ENCODE peak calls at places on chromosomes 16 and 17, in six cellular contexts. W is stomach; N is upper lobe of left lung; Z is spleen; X is uterus; V is CD8-positive, alpha-beta T cell. U is an unnamed sample. For H3K9me3 and H3K27me3, the result is how much of the 10 kb centered on the place peaks cover.

GRCh38 chr17:56707312-56708219 is 114.1 kb downstream of the NOG start:
- DNase-seq in N (no peak), V (no peak), W (no peak), Z (no peak), X (no peak), U (no peak)

GRCh38 chr17:29019475-29020181 is 13.8 kb upstream of the SEZ6 start:
- DNase-seq in Z (no peak), N (no peak), W (peak), X (no peak), V (no peak), U (no peak)

GRCh38 chr16:87227651-87228015 is 89.6 kb downstream of the C16orf95 start:
- DNase-seq in N (no peak), Z (no peak), W (no peak), V (no peak), X (no peak), U (no peak)

GRCh38 chr17:5533486-5534315 is 47.3 kb downstream of the MIS12 start:
- DNase-seq in Z (no peak), N (no peak), V (no peak), W (no peak), X (no peak), U (no peak)

GRCh38 chr16:14502932-14503741 is 126.9 kb downstream of the PARN start:
- DNase-seq in Z (no peak), V (no peak), N (no peak), W (no peak), X (no peak), U (no peak)

GRCh38 chr16:47612711-47613110 is 151.6 kb downstream of the PHKB start:
- DNase-seq in N (no peak), X (no peak), Z (no peak), V (no peak), W (no peak), U (no peak)

GRCh38 chr16:61148930-61149329 is 887.3 kb downstream of the CDH8 start:
- DNase-seq in W (no peak), X (no peak), V (no peak), N (no peak), Z (no peak), U (no peak)

GRCh38 chr16:10039220-10040096 is 142.8 kb downstream of the GRIN2A start:
- DNase-seq in W (no peak), V (no peak), N (no peak), X (no peak), Z (no peak), U (peak)

GRCh38 chr17:7782237-7782636 is 51.8 kb upstream of the KDM6B start:
- DNase-seq in W (no peak), X (no peak), N (no peak), V (no peak), Z (no peak), U (no peak)

GRCh38 chr16:56767018-56767417 is 37.1 kb downstream of the NUP93 start:
- DNase-seq in X (no peak), W (no peak), V (no peak), N (peak), Z (no peak), U (no peak)

GRCh38 chr16:52569296-52569695 is 22.4 kb upstream of the TOX3 start:
- DNase-seq in Z (no peak), X (no peak), N (no peak), V (no peak), W (peak), U (no peak)

GRCh38 chr16:10153993-10154788 is 28.0 kb downstream of the GRIN2A start:
- DNase-seq in X (no peak), Z (no peak), W (no peak), V (no peak), N (no peak), U (no peak)

GRCh38 chr16:4574919-4575705 is 19.0 kb downstream of the C16orf96 start:
- DNase-seq in V (no peak), W (peak), N (no peak), Z (no peak), X (no peak), U (no peak)

GRCh38 chr16:8944113-8944765 is 19.5 kb downstream of the USP7 start:
- DNase-seq in N (no peak), Z (no peak), X (no peak), V (no peak), W (no peak), U (no peak)

GRCh38 chr17:27529230-27529796 is 73.1 kb downstream of the KSR1 start:
- DNase-seq in V (no peak), W (no peak), N (peak), X (no peak), Z (peak), U (peak)

GRCh38 chr16:76676356-76676755 is 399.2 kb downstream of the CNTNAP4 start:
- DNase-seq in X (no peak), Z (no peak), W (no peak), V (no peak), N (no peak), U (no peak)

GRCh38 chr17:49031965-49032928 is 35.1 kb downstream of the IGF2BP1 start:
- DNase-seq in N (peak), W (peak), Z (no peak), V (peak), X (peak), U (peak)

GRCh38 chr16:14284371-14284770 is 213.3 kb downstream of the MRTFB start:
- DNase-seq in X (no peak), N (no peak), W (no peak), Z (no peak), V (no peak), U (no peak)

GRCh38 chr17:82394296-82394695 is 22.7 kb downstream of the UTS2R start:
- DNase-seq in N (no peak), W (no peak), X (no peak), V (no peak), Z (no peak), U (no peak)

GRCh38 chr17:8056232-8056975 is 17.5 kb downstream of the ALOX15B start:
- DNase-seq in N (peak), V (no peak), W (peak), X (no peak), Z (peak), U (peak)

GRCh38 chr17:1506649-1507254 is 9.7 kb downstream of the INPP5K start:
- DNase-seq in W (no peak), N (no peak), V (no peak), X (no peak), Z (no peak), U (no peak)

GRCh38 chr16:23434380-23434779 is 18.6 kb downstream of the COG7 start:
- DNase-seq in N (no peak), Z (no peak), W (no peak), X (no peak), V (peak), U (no peak)

GRCh38 chr17:70187383-70187782 is 18.1 kb downstream of the KCNJ2 start:
- DNase-seq in X (no peak), V (no peak), W (no peak), N (no peak), Z (no peak), U (no peak)

GRCh38 chr17:1108810-1109605 is 70.8 kb downstream of the ABR start:
- DNase-seq in X (peak), N (peak), W (peak), Z (peak), V (peak), U (peak)

GRCh38 chr17:39752241-39752831 is 14.6 kb downstream of the GRB7 start:
- DNase-seq in X (no peak), Z (peak), V (no peak), N (no peak), W (peak), U (no peak)

GRCh38 chr16:30063893-30064745 is 1.4 kb upstream of the ALDOA start:
- DNase-seq in Z (peak), N (peak), X (peak), V (peak), W (peak), U (peak)

GRCh38 chr17:74938194-74938950 is 2.7 kb downstream of the OTOP3 start:
- DNase-seq in N (no peak), W (no peak), X (no peak), V (no peak), Z (no peak), U (no peak)
- H3K4me3 ChIP-seq in N (no peak), W (no peak), X (no peak), V (no peak), Z (no peak), U (no peak)

DNA sequence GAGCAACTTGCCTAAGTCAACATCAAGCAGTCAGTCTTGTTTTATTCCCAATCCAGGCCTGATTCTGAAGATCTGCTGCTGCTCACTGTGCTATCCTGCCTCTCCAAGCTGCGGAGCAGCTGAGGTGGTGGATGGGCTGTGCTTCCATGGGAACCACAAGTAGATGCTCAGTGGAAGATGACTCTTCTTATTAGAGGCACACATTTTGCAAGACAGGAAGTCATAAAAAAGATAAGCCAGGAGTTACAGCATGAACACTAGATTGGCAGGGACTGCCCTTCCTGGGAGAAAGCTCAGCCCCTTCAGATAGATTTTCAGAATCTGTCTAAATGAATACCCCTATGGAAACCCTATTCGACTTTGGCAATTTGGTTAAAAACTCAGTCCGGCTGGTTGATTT is 143.1 kb downstream of the SHISA6 start:
- DNase-seq in X (no peak), N (no peak), V (no peak), Z (no peak), W (no peak), U (no peak)
- H3K9me3 ChIP-seq in X (under half), N (under half), V (under half), Z (under half), W (under half), U (under half)

GRCh38 chr17:66915792-66916191 is 48.7 kb upstream of the CACNG4 start:
- DNase-seq in N (no peak), Z (peak), W (no peak), X (no peak), V (no peak), U (no peak)
- H3K27me3 ChIP-seq in N (under half), Z (under half), W (under half), X (under half), V (under half), U (under half)

DNA sequence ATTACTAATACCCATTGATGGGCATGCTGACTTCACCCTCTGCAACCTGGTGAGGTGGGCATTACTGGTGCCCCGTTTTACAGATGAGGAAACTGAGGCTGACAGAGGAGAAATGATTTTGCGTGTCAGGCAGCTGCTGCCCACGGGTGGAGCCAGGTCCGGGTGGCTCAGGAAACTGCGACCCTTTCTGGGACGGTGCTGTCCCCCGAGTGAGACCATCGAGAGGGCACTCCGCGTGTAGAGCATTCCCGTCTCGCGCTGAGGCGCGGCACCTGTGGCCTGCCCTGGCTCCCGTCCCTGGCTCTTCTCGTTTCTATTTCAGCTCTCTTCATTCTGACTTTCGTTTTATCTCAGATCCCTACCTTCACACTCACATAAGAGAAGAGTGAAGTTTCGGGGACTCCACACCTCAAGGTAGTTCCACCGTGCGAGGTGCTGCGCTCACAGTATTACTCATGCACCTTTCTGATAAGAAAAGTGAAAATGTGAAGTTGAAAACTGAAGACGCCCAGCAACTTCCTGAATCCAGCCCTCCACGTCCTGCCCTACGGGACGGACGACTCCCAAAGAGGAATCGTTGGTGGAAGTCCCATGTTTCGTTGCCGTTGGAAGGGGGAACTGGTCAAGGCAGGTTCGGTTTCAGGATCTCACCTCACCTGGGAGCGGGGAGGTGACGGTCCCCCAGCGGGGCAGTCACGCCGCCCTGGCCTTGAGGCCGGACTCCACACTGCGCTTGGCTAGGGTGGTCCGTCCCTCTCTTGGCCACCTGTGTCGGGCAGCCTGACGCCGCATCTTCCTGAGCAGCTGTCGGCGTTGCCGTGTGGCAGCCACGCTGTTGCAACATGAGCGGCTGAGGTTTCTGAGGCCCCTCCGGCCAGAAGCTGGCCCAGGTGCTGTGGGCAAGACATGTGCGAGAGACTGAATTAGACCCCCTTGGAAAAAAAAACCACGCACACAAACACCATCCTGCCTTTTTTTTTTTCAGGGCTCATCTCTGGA is 48.8 kb downstream of the IRF8 start:
- DNase-seq in N (no peak), X (no peak), W (peak), Z (no peak), V (peak), U (no peak)
- H3K4me3 ChIP-seq in N (peak), X (no peak), W (peak), Z (peak), V (peak), U (no peak)

U was measured in MG63.